ENCODE peak calls at places on chromosome 3, in six cellular contexts. One of them, this sample, is unnamed.

GRCh38 chr3:165519687-165520086 is 317.5 kb downstream of the BCHE start:
- DNase-seq in keratinocyte: no peak
- DNase-seq in lung: no peak
- DNase-seq in colonic mucosa: no peak
- DNase-seq in CD8-positive, alpha-beta memory T cell: no peak
- DNase-seq in prostate gland: no peak
- DNase-seq in this sample: no peak

GRCh38 chr3:78895528-78895927 is 872.3 kb downstream of the ROBO1 start:
- DNase-seq in keratinocyte: no peak
- DNase-seq in lung: no peak
- DNase-seq in colonic mucosa: no peak
- DNase-seq in CD8-positive, alpha-beta memory T cell: no peak
- DNase-seq in prostate gland: no peak
- DNase-seq in this sample: no peak

GRCh38 chr3:31230425-31230824 is 302.3 kb upstream of the STT3B start:
- DNase-seq in keratinocyte: no peak
- DNase-seq in lung: no peak
- DNase-seq in colonic mucosa: no peak
- DNase-seq in CD8-positive, alpha-beta memory T cell: no peak
- DNase-seq in prostate gland: no peak
- DNase-seq in this sample: no peak

GRCh38 chr3:23489338-23490158 is 286.4 kb downstream of the UBE2E2 start:
- DNase-seq in keratinocyte: no peak
- DNase-seq in lung: no peak
- DNase-seq in colonic mucosa: no peak
- DNase-seq in CD8-positive, alpha-beta memory T cell: no peak
- DNase-seq in prostate gland: no peak
- DNase-seq in this sample: no peak

GRCh38 chr3:190116551-190117067 is 4.1 kb downstream of the P3H2 start:
- DNase-seq in keratinocyte: peak; percentile 81
- DNase-seq in lung: no peak
- DNase-seq in colonic mucosa: no peak
- DNase-seq in CD8-positive, alpha-beta memory T cell: no peak
- DNase-seq in prostate gland: peak; percentile 42
- DNase-seq in this sample: no peak

GRCh38 chr3:18827664-18828063 is 320.6 kb upstream of the KCNH8 start:
- DNase-seq in keratinocyte: no peak
- DNase-seq in lung: no peak
- DNase-seq in colonic mucosa: no peak
- DNase-seq in CD8-positive, alpha-beta memory T cell: no peak
- DNase-seq in prostate gland: no peak
- DNase-seq in this sample: no peak

GRCh38 chr3:171454026-171454425 is 6.2 kb downstream of the TNIK start:
- DNase-seq in keratinocyte: no peak
- DNase-seq in lung: no peak
- DNase-seq in colonic mucosa: no peak
- DNase-seq in CD8-positive, alpha-beta memory T cell: no peak
- DNase-seq in prostate gland: no peak
- DNase-seq in this sample: no peak

GRCh38 chr3:179811321-179812095 is 158.7 kb downstream of the USP13 start:
- DNase-seq in keratinocyte: peak; percentile 9
- DNase-seq in lung: peak; percentile 51
- DNase-seq in colonic mucosa: peak; percentile 19
- DNase-seq in CD8-positive, alpha-beta memory T cell: no peak
- DNase-seq in prostate gland: peak; percentile 25
- DNase-seq in this sample: peak; percentile 34

GRCh38 chr3:72017935-72018334 is 233.0 kb upstream of the PROK2 start:
- DNase-seq in keratinocyte: no peak
- DNase-seq in lung: no peak
- DNase-seq in colonic mucosa: no peak
- DNase-seq in CD8-positive, alpha-beta memory T cell: no peak
- DNase-seq in prostate gland: no peak
- DNase-seq in this sample: no peak

GRCh38 chr3:184200825-184201224 is 14.8 kb downstream of the ABCF3 start:
- DNase-seq in keratinocyte: no peak
- DNase-seq in lung: no peak
- DNase-seq in colonic mucosa: no peak
- DNase-seq in CD8-positive, alpha-beta memory T cell: no peak
- DNase-seq in prostate gland: no peak
- DNase-seq in this sample: no peak

GRCh38 chr3:154843647-154844046 is 236.5 kb upstream of the MME start:
- DNase-seq in keratinocyte: no peak
- DNase-seq in lung: no peak
- DNase-seq in colonic mucosa: no peak
- DNase-seq in CD8-positive, alpha-beta memory T cell: no peak
- DNase-seq in prostate gland: no peak
- DNase-seq in this sample: no peak

GRCh38 chr3:29627136-29628117 is 346.6 kb downstream of the RBMS3 start:
- DNase-seq in keratinocyte: no peak
- DNase-seq in lung: no peak
- DNase-seq in colonic mucosa: no peak
- DNase-seq in CD8-positive, alpha-beta memory T cell: no peak
- DNase-seq in prostate gland: no peak
- DNase-seq in this sample: no peak

GRCh38 chr3:167887096-167887495 is 151.6 kb downstream of the SERPINI1 start:
- DNase-seq in keratinocyte: no peak
- DNase-seq in lung: no peak
- DNase-seq in colonic mucosa: no peak
- DNase-seq in CD8-positive, alpha-beta memory T cell: no peak
- DNase-seq in prostate gland: no peak
- DNase-seq in this sample: no peak

GRCh38 chr3:99012051-99012450 is 110.6 kb upstream of the DCBLD2 start:
- DNase-seq in keratinocyte: no peak
- DNase-seq in lung: no peak
- DNase-seq in colonic mucosa: no peak
- DNase-seq in CD8-positive, alpha-beta memory T cell: no peak
- DNase-seq in prostate gland: no peak
- DNase-seq in this sample: peak; percentile 80

GRCh38 chr3:190973760-190974159 is 111.3 kb upstream of the GMNC start:
- DNase-seq in keratinocyte: no peak
- DNase-seq in lung: no peak
- DNase-seq in colonic mucosa: no peak
- DNase-seq in CD8-positive, alpha-beta memory T cell: no peak
- DNase-seq in prostate gland: no peak
- DNase-seq in this sample: no peak

GRCh38 chr3:173217127-173217526 is 76.1 kb upstream of the SPATA16 start:
- DNase-seq in keratinocyte: no peak
- DNase-seq in lung: no peak
- DNase-seq in colonic mucosa: no peak
- DNase-seq in CD8-positive, alpha-beta memory T cell: no peak
- DNase-seq in prostate gland: no peak
- DNase-seq in this sample: peak; percentile 3

GRCh38 chr3:104273046-104273649 is 1093.6 kb upstream of the ALCAM start:
- DNase-seq in keratinocyte: no peak
- DNase-seq in lung: no peak
- DNase-seq in colonic mucosa: no peak
- DNase-seq in CD8-positive, alpha-beta memory T cell: no peak
- DNase-seq in prostate gland: no peak
- DNase-seq in this sample: no peak

GRCh38 chr3:154967090-154967489 is 113.0 kb upstream of the MME start:
- DNase-seq in keratinocyte: no peak
- DNase-seq in lung: no peak
- DNase-seq in colonic mucosa: no peak
- DNase-seq in CD8-positive, alpha-beta memory T cell: no peak
- DNase-seq in prostate gland: no peak
- DNase-seq in this sample: no peak

GRCh38 chr3:13878711-13879101 is 1.2 kb downstream of the WNT7A start:
- DNase-seq in keratinocyte: no peak
- DNase-seq in lung: no peak
- DNase-seq in colonic mucosa: no peak
- DNase-seq in CD8-positive, alpha-beta memory T cell: no peak
- DNase-seq in prostate gland: no peak
- DNase-seq in this sample: no peak

GRCh38 chr3:151561878-151562277 is 101.0 kb upstream of the IGSF10 start:
- DNase-seq in keratinocyte: no peak
- DNase-seq in lung: no peak
- DNase-seq in colonic mucosa: no peak
- DNase-seq in CD8-positive, alpha-beta memory T cell: no peak
- DNase-seq in prostate gland: no peak
- DNase-seq in this sample: no peak

GRCh38 chr3:191627064-191627463 is 166.1 kb downstream of the PYDC2 start:
- DNase-seq in keratinocyte: no peak
- DNase-seq in lung: no peak
- DNase-seq in colonic mucosa: no peak
- DNase-seq in CD8-positive, alpha-beta memory T cell: no peak
- DNase-seq in prostate gland: no peak
- DNase-seq in this sample: no peak

GRCh38 chr3:2898591-2899353 is 211.4 kb downstream of the IL5RA start:
- DNase-seq in keratinocyte: no peak
- DNase-seq in lung: no peak
- DNase-seq in colonic mucosa: no peak
- DNase-seq in CD8-positive, alpha-beta memory T cell: no peak
- DNase-seq in prostate gland: no peak
- DNase-seq in this sample: no peak

GRCh38 chr3:194404365-194405140 is 5.5 kb upstream of the GP5 start:
- DNase-seq in keratinocyte: no peak
- DNase-seq in lung: no peak
- DNase-seq in colonic mucosa: peak; percentile 72
- DNase-seq in CD8-positive, alpha-beta memory T cell: no peak
- DNase-seq in prostate gland: peak; percentile 61
- DNase-seq in this sample: peak; percentile 34

GRCh38 chr3:185508330-185508729 is 9.5 kb upstream of the TMEM41A start:
- DNase-seq in keratinocyte: no peak
- DNase-seq in lung: no peak
- DNase-seq in colonic mucosa: no peak
- DNase-seq in CD8-positive, alpha-beta memory T cell: no peak
- DNase-seq in prostate gland: no peak
- DNase-seq in this sample: no peak

GRCh38 chr3:20406621-20407020 is 220.6 kb upstream of the SGO1 start:
- DNase-seq in keratinocyte: no peak
- DNase-seq in lung: no peak
- DNase-seq in colonic mucosa: no peak
- DNase-seq in CD8-positive, alpha-beta memory T cell: no peak
- DNase-seq in prostate gland: no peak
- DNase-seq in this sample: no peak

GRCh38 chr3:171825222-171825828 is 15.0 kb upstream of the PLD1 start:
- DNase-seq in keratinocyte: no peak
- DNase-seq in lung: no peak
- DNase-seq in colonic mucosa: no peak
- DNase-seq in CD8-positive, alpha-beta memory T cell: no peak
- DNase-seq in prostate gland: no peak
- DNase-seq in this sample: peak; percentile 39

GRCh38 chr3:102174312-102174712 is 260.5 kb upstream of the ZPLD1 start:
- DNase-seq in keratinocyte: no peak
- DNase-seq in lung: no peak
- DNase-seq in colonic mucosa: no peak
- DNase-seq in CD8-positive, alpha-beta memory T cell: no peak
- DNase-seq in prostate gland: no peak
- DNase-seq in this sample: no peak

GRCh38 chr3:180492047-180492446 is 109.9 kb upstream of the TTC14 start:
- DNase-seq in keratinocyte: peak; percentile 41
- DNase-seq in lung: no peak
- DNase-seq in colonic mucosa: no peak
- DNase-seq in CD8-positive, alpha-beta memory T cell: no peak
- DNase-seq in prostate gland: no peak
- DNase-seq in this sample: no peak

GRCh38 chr3:36677331-36678007 is 86.9 kb downstream of the DCLK3 start:
- DNase-seq in keratinocyte: peak; percentile 85
- DNase-seq in lung: no peak
- DNase-seq in colonic mucosa: no peak
- DNase-seq in CD8-positive, alpha-beta memory T cell: no peak
- DNase-seq in prostate gland: no peak
- DNase-seq in this sample: no peak

GRCh38 chr3:10357592-10358308 is 36.8 kb upstream of the SEC13 start:
- DNase-seq in keratinocyte: no peak
- DNase-seq in lung: no peak
- DNase-seq in colonic mucosa: no peak
- DNase-seq in CD8-positive, alpha-beta memory T cell: no peak
- DNase-seq in prostate gland: no peak
- DNase-seq in this sample: peak; percentile 79

GRCh38 chr3:156997351-156997750 is 162.6 kb downstream of the CCNL1 start:
- DNase-seq in keratinocyte: no peak
- DNase-seq in lung: no peak
- DNase-seq in colonic mucosa: no peak
- DNase-seq in CD8-positive, alpha-beta memory T cell: no peak
- DNase-seq in prostate gland: no peak
- DNase-seq in this sample: peak; percentile 5

GRCh38 chr3:51340311-51340829 is 44.7 kb upstream of the MANF start:
- DNase-seq in keratinocyte: peak; percentile 30
- DNase-seq in lung: no peak
- DNase-seq in colonic mucosa: no peak
- DNase-seq in CD8-positive, alpha-beta memory T cell: no peak
- DNase-seq in prostate gland: no peak
- DNase-seq in this sample: peak; percentile 65

GRCh38 chr3:51337666-51338065 is 47.4 kb upstream of the MANF start:
- DNase-seq in keratinocyte: no peak
- DNase-seq in lung: no peak
- DNase-seq in colonic mucosa: no peak
- DNase-seq in CD8-positive, alpha-beta memory T cell: no peak
- DNase-seq in prostate gland: no peak
- DNase-seq in this sample: no peak

GRCh38 chr3:51343918-51344687 is 41.0 kb upstream of the MANF start:
- DNase-seq in keratinocyte: no peak
- DNase-seq in lung: no peak
- DNase-seq in colonic mucosa: no peak
- DNase-seq in CD8-positive, alpha-beta memory T cell: no peak
- DNase-seq in prostate gland: no peak
- DNase-seq in this sample: no peak

GRCh38 chr3:51338632-51339031 is 46.5 kb upstream of the MANF start:
- DNase-seq in keratinocyte: no peak
- DNase-seq in lung: no peak
- DNase-seq in colonic mucosa: no peak
- DNase-seq in CD8-positive, alpha-beta memory T cell: no peak
- DNase-seq in prostate gland: no peak
- DNase-seq in this sample: no peak

GRCh38 chr3:51340989-51341636 is 44.0 kb upstream of the MANF start:
- DNase-seq in keratinocyte: no peak
- DNase-seq in lung: no peak
- DNase-seq in colonic mucosa: no peak
- DNase-seq in CD8-positive, alpha-beta memory T cell: no peak
- DNase-seq in prostate gland: no peak
- DNase-seq in this sample: peak; percentile 47
- H3K27ac ChIP-seq in keratinocyte: peak overlapping the region; percentile 64
- H3K27ac ChIP-seq in lung: no peak overlapping the region
- H3K27ac ChIP-seq in colonic mucosa: no peak overlapping the region
- H3K27ac ChIP-seq in CD8-positive, alpha-beta memory T cell: no peak overlapping the region
- H3K27ac ChIP-seq in prostate gland: no peak overlapping the region
- H3K27ac ChIP-seq in this sample: peak overlapping the region; percentile 72

GRCh38 chr3:49928511-49929017 is 1.0 kb downstream of the MON1A start:
- DNase-seq in keratinocyte: no peak
- DNase-seq in lung: peak; percentile 34
- DNase-seq in colonic mucosa: peak; percentile 39
- DNase-seq in CD8-positive, alpha-beta memory T cell: no peak
- DNase-seq in prostate gland: no peak
- DNase-seq in this sample: no peak
- H3K4me3 ChIP-seq in keratinocyte: peak overlapping the region; percentile 95
- H3K4me3 ChIP-seq in lung: no peak overlapping the region
- H3K4me3 ChIP-seq in colonic mucosa: peak overlapping the region; percentile 76
- H3K4me3 ChIP-seq in CD8-positive, alpha-beta memory T cell: no peak overlapping the region
- H3K4me3 ChIP-seq in prostate gland: peak overlapping the region; percentile 77
- H3K4me3 ChIP-seq in this sample: no peak overlapping the region

GRCh38 chr3:16028604-16029003 is 145.9 kb upstream of the GALNT15 start:
- DNase-seq in keratinocyte: no peak
- DNase-seq in lung: no peak
- DNase-seq in colonic mucosa: no peak
- DNase-seq in CD8-positive, alpha-beta memory T cell: no peak
- DNase-seq in prostate gland: no peak
- DNase-seq in this sample: no peak
- H3K27ac ChIP-seq in keratinocyte: no peak overlapping the region
- H3K27ac ChIP-seq in lung: no peak overlapping the region
- H3K27ac ChIP-seq in colonic mucosa: no peak overlapping the region
- H3K27ac ChIP-seq in CD8-positive, alpha-beta memory T cell: no peak overlapping the region
- H3K27ac ChIP-seq in prostate gland: no peak overlapping the region
- H3K27ac ChIP-seq in this sample: no peak overlapping the region

GRCh38 chr3:175005881-175006280 is 146.7 kb downstream of the NAALADL2 start:
- DNase-seq in keratinocyte: no peak
- DNase-seq in lung: no peak
- DNase-seq in colonic mucosa: no peak
- DNase-seq in CD8-positive, alpha-beta memory T cell: no peak
- DNase-seq in prostate gland: no peak
- DNase-seq in this sample: no peak
- H3K4me3 ChIP-seq in keratinocyte: no peak overlapping the region
- H3K4me3 ChIP-seq in lung: no peak overlapping the region
- H3K4me3 ChIP-seq in colonic mucosa: no peak overlapping the region
- H3K4me3 ChIP-seq in CD8-positive, alpha-beta memory T cell: no peak overlapping the region
- H3K4me3 ChIP-seq in prostate gland: no peak overlapping the region
- H3K4me3 ChIP-seq in this sample: no peak overlapping the region